ENCODE peak calls at places on chromosomes 2 and 18, in five cellular contexts. I is HepG2, B is K562, A is GM12878, H is H1. X is an unnamed sample.

GRCh38 chr2:232540441-232541041 is 1.0 kb downstream of the CHRNG start:
- DNase-seq in I (no peak), B (no peak), A (no peak), H (peak), X (no peak)

GRCh38 chr18:500556-501405 is at the start of gene COLEC12:
- DNase-seq in H (peak), A (no peak), B (no peak), I (no peak), X (peak)

GRCh38 chr18:10252494-10252893 is 201.9 kb upstream of the APCDD1 start:
- DNase-seq in B (no peak), A (no peak), I (no peak), H (no peak), X (no peak)

GRCh38 chr2:214471990-214472389 is 61.1 kb downstream of the VWC2L start:
- DNase-seq in A (no peak), B (no peak), H (no peak), I (no peak), X (no peak)

GRCh38 chr2:224948859-224949258 is 93.4 kb downstream of the DOCK10 start:
- DNase-seq in I (no peak), H (no peak), A (no peak), B (no peak), X (no peak)

GRCh38 chr2:15170068-15170775 is 390.9 kb downstream of the NBAS start:
- DNase-seq in A (no peak), I (no peak), H (no peak), B (no peak), X (peak)

GRCh38 chr18:37396981-37397720 is 168.4 kb downstream of the CELF4 start:
- DNase-seq in A (no peak), I (no peak), H (no peak), B (no peak), X (no peak)

GRCh38 chr2:136000502-136000901 is 15.1 kb upstream of the DARS1 start:
- DNase-seq in H (no peak), A (no peak), B (no peak), I (no peak), X (no peak)

GRCh38 chr2:63000801-63001200 is 49.8 kb upstream of the OTX1 start:
- DNase-seq in B (no peak), I (no peak), H (no peak), A (no peak), X (no peak)

GRCh38 chr2:68438455-68439303 is 28.4 kb downstream of the FBXO48 start:
- DNase-seq in I (no peak), A (no peak), B (no peak), H (no peak), X (no peak)

GRCh38 chr18:2846241-2846637 is 567 bp upstream of the EMILIN2 start:
- DNase-seq in I (no peak), H (no peak), B (peak), A (no peak), X (no peak)

GRCh38 chr18:5238371-5238758 is 41.3 kb upstream of the AKAIN1 start:
- DNase-seq in B (peak), A (no peak), I (peak), H (no peak), X (peak)

GRCh38 chr2:74975016-74975415 is 16.6 kb downstream of the POLE4 start:
- DNase-seq in A (no peak), B (no peak), I (no peak), H (no peak), X (no peak)

GRCh38 chr2:68737717-68738116 is 3.1 kb downstream of the ARHGAP25 start:
- DNase-seq in H (no peak), I (no peak), A (no peak), B (no peak), X (no peak)

GRCh38 chr2:133040175-133040574 is 370.2 kb upstream of the LYPD1 start:
- DNase-seq in B (no peak), H (no peak), I (no peak), A (no peak), X (no peak)

GRCh38 chr2:174001107-174001506 is 35.9 kb upstream of the SP3 start:
- DNase-seq in H (no peak), B (no peak), I (no peak), A (no peak), X (no peak)

GRCh38 chr18:48963555-48964480 is 13.1 kb upstream of the SMAD7 start:
- DNase-seq in B (no peak), I (no peak), H (no peak), A (no peak), X (no peak)

GRCh38 chr2:146576301-146576700 is 1268.5 kb upstream of the ACVR2A start:
- DNase-seq in H (no peak), A (no peak), I (no peak), B (no peak), X (no peak)

GRCh38 chr2:182101263-182101662 is 115.6 kb downstream of the PPP1R1C start:
- DNase-seq in B (no peak), I (peak), A (no peak), H (no peak), X (no peak)

GRCh38 chr2:15730545-15731212 is 139.0 kb downstream of the DDX1 start:
- DNase-seq in A (peak), I (peak), B (peak), H (no peak), X (peak)

GRCh38 chr2:4635289-4635688 is 931.9 kb downstream of the DCDC2C start:
- DNase-seq in A (no peak), H (no peak), I (no peak), B (no peak), X (no peak)

GRCh38 chr2:137173514-137173913 is 408.2 kb downstream of the THSD7B start:
- DNase-seq in H (no peak), A (peak), B (no peak), I (peak), X (no peak)

GRCh38 chr18:38047820-38048219 is 482.2 kb upstream of the CELF4 start:
- DNase-seq in H (no peak), A (no peak), I (no peak), B (no peak), X (peak)

GRCh38 chr18:59737776-59738295 is 40.6 kb upstream of the CCBE1 start:
- DNase-seq in H (no peak), I (no peak), A (no peak), B (no peak), X (no peak)

GRCh38 chr18:32389868-32390267 is 80.8 kb downstream of the GAREM1 start:
- DNase-seq in H (no peak), I (no peak), B (no peak), A (no peak), X (no peak)

GRCh38 chr2:164014068-164014577 is 278.3 kb upstream of the FIGN start:
- DNase-seq in B (no peak), A (no peak), I (no peak), H (no peak), X (no peak)

GRCh38 chr2:170694316-170694715 is 20.8 kb upstream of the SP5 start:
- DNase-seq in H (no peak), B (no peak), I (no peak), A (no peak), X (no peak)

GRCh38 chr2:156319811-156320490 is 12.6 kb downstream of the NR4A2 start:
- DNase-seq in I (no peak), H (peak), A (no peak), B (peak), X (peak)

GRCh38 chr2:149218500-149218899 is 111.9 kb upstream of the LYPD6 start:
- DNase-seq in A (no peak), B (no peak), H (no peak), I (no peak), X (no peak)

GRCh38 chr2:101420623-101421022 is 33.3 kb upstream of the CREG2 start:
- DNase-seq in H (no peak), B (no peak), I (no peak), A (no peak), X (no peak)

GRCh38 chr2:69168950-69169695 is 156.1 kb downstream of the ANTXR1 start:
- DNase-seq in I (no peak), H (no peak), B (no peak), A (no peak), X (no peak)

GRCh38 chr18:11666176-11666575 is 22.9 kb upstream of the GNAL start:
- DNase-seq in B (no peak), I (no peak), H (no peak), A (no peak), X (no peak)

GRCh38 chr2:24210106-24210455 is 35.2 kb downstream of the FAM228A start:
- DNase-seq in B (no peak), H (no peak), A (no peak), I (no peak), X (no peak)

GRCh38 chr2:241702155-241702404 is 241 bp downstream of the ING5 start:
- DNase-seq in I (no peak), B (no peak), H (peak), A (peak), X (peak)

GRCh38 chr2:6679481-6679880 is 186.2 kb downstream of the CMPK2 start:
- DNase-seq in A (no peak), H (no peak), B (no peak), I (no peak), X (no peak)

GRCh38 chr18:35076556-35076955 is 35.3 kb downstream of the MAPRE2 start:
- DNase-seq in I (no peak), B (no peak), A (no peak), H (no peak), X (no peak)

GRCh38 chr2:12719400-12720104 is 2.8 kb downstream of the TRIB2 start:
- DNase-seq in I (no peak), A (no peak), H (no peak), B (no peak), X (no peak)
- TF ChIP-seq JUND in I (no peak), A (no peak), H (no peak), B (no peak), X (peak)

GRCh38 chr18:79574938-79575525 is 104.6 kb upstream of the CTDP1 start:
- DNase-seq in B (no peak), I (no peak), A (no peak), H (peak), X (no peak)
- TF ChIP-seq CHD2 in B (no peak), I (no peak), A (no peak), H (no peak), X (no peak)

DNA sequence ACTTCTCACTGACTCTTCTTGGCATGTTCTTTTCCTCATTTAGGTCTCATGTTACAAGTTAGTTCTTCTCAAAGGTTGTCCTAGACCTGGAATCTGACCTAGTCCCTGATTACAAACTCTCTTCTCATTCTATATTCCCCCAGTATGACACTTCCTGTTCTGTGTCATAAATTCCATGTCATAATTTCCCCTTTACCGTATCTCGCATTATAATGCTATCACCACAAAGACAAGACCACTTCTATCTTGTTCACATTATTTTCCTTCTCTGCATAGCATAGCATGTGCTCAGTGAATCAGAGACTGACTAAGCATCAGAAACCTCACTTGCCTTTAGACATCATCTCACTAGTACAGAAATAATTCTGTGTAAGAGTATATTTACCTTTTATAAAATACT is 63.6 kb upstream of the CAVIN2 start:
- DNase-seq in B (no peak), I (no peak), H (no peak), A (no peak), X (no peak)
- TF ChIP-seq JUND in B (no peak), I (no peak), H (no peak), A (no peak), X (peak)

GRCh38 chr2:11256166-11256565 is 88.3 kb downstream of the ROCK2 start:
- DNase-seq in H (no peak), I (no peak), B (no peak), A (no peak), X (no peak)

GRCh38 chr2:11260979-11261378 is 83.5 kb downstream of the ROCK2 start:
- DNase-seq in B (no peak), H (no peak), I (no peak), A (no peak), X (no peak)

GRCh38 chr2:11257983-11258382 is 86.5 kb downstream of the ROCK2 start:
- DNase-seq in I (no peak), B (no peak), H (no peak), A (no peak), X (no peak)

GRCh38 chr2:11254100-11254536 is 90.3 kb downstream of the ROCK2 start:
- DNase-seq in H (no peak), B (no peak), I (peak), A (no peak), X (no peak)

GRCh38 chr2:11257078-11257477 is 87.4 kb downstream of the ROCK2 start:
- DNase-seq in I (no peak), B (no peak), A (no peak), H (no peak), X (no peak)
- TF ChIP-seq CHD2 in I (no peak), B (no peak), A (no peak), H (no peak), X (no peak)

DNA sequence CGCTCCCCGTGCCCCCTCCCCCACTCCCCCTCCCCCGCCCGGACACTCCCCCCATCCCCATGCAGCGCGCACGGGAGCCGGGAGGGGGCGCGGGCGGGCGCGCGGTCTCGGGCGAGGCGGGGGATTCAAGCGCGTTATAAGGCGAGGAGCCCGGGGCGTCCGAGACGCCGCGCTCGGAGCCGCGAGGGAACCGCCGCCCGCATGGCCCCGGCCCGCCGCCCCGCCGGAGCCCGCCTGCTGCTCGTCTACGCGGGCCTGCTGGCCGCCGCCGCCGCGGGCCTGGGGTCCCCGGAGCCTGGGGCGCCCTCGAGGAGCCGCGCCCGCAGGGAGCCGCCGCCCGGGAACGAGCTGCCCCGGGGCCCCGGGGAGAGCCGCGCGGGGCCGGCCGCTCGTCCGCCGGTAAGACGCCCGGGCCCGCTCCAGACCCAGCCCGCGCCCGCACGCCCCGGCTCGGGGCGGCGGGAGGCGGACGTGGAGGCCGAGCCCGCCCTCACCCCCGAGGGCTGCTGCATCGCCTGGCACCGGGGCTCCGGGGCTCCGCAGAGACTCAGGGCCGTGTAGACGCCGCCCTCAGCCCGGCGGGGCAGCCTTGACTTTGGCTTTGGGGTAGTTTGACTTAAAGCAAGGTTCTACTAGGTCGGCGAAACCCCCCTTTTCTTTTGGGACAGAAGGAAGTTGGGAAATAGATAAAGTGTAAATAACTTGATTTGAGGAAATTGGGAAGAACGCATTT is at the start of gene ERFE:
- DNase-seq in I (no peak), H (peak), B (peak), A (no peak), X (peak)
- TF ChIP-seq JUND in I (no peak), H (no peak), B (no peak), A (no peak), X (no peak)

DNA sequence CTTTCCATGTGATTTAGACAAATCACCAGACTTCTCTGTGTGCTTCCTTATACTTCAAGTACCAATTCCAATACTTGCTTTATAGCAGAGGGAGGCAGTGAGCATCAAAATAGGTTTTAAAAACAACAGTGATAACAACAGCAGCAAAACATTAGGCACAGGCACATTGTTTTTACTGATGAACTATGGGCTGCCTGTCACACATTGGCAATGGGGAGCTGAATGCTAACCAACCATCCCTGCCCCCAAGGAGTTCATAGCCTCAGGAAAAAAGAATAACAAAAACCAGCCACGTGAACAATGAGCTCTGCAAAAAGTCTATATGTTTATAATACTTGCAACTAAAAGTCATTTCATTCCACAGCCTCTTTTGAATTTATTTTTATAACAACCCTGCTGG is 287.9 kb upstream of the TRIB2 start:
- DNase-seq in B (no peak), A (no peak), H (no peak), I (no peak), X (no peak)
- TF ChIP-seq CHD2 in B (no peak), A (no peak), H (no peak), I (no peak), X (no peak)

GRCh38 chr2:154489271-154489858 is 209.1 kb upstream of the KCNJ3 start:
- DNase-seq in B (no peak), A (no peak), H (no peak), I (no peak), X (no peak)
- TF ChIP-seq JUND in B (no peak), A (no peak), H (no peak), I (no peak), X (no peak)

DNA sequence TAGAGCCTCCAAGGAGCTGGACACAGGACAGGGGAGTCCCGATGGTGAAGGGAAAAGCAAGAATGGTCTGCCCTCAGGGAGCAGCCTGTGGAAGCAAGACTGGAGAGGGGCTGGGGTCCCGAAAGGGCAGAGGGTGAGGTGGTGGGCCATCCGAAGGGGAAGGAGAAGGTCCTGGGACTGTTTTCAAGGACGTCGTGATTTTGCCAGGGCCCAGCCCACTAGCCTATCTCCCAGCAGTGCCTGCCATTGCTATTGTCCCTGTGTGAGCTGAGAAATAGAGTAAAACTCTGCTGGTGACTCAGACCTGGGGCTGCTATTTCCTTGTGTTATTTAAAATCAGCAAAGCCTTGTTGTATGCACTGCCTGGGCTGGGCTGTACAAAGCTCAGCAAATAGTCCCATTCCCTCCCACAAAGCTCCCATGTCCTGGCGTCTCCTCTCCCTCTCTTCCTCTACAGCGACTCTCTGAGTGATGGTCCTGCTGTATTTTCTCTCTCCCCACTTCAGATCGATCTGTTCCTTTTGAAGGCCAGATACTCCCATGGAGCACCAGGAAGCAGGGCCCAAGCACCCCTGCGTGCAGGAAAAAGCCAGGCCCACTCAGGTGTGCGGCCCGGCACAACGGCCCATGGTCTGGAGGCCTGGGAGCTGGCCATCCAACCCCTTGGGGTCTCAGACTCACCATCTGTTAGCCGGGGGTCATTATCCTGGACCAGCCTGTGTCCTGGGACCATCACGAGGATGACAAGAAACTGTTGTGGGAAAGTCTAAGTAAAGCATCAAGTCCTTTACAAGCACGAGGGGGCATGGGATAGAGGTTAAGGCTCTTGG is 65.0 kb upstream of the OTOF start:
- DNase-seq in A (no peak), I (no peak), B (no peak), H (no peak), X (no peak)
- TF ChIP-seq CHD2 in A (no peak), I (no peak), B (no peak), H (no peak), X (no peak)

GRCh38 chr2:61029533-61029932 is 11.5 kb upstream of the PUS10 start:
- DNase-seq in B (no peak), H (no peak), A (no peak), I (no peak), X (no peak)
- TF ChIP-seq JUND in B (no peak), H (no peak), A (no peak), I (no peak), X (no peak)

X was measured in SK-N-SH.